ENCODE peak calls at places on chromosomes 12 and 14, in six cellular contexts. A, X, Y, B, W and Z are unnamed samples.
A peak's percentile ranks its signal among the peaks of the same experiment; 100 is the strongest.

GRCh38 chr12:117774986-117775775 is 193.6 kb downstream of the KSR2 start:
- DNase-seq in Y (no peak), X (no peak), W (no peak), A (no peak), B (no peak), Z (no peak)

GRCh38 chr14:51848120-51848519 is 12.3 kb upstream of the GNG2 start:
- DNase-seq in W (no peak), X (no peak), Y (no peak), B (no peak), A (no peak), Z (no peak)

GRCh38 chr12:26226629-26227375 is 31.4 kb downstream of the SSPN start:
- DNase-seq in Y (no peak), B (no peak), X (peak; percentile 66), W (peak; percentile 44), A (peak; percentile 81), Z (peak; percentile 9)

GRCh38 chr14:106277503-106277902 is 751.1 kb downstream of the TMEM121 start:
- DNase-seq in W (no peak), X (no peak), B (no peak), A (no peak), Y (no peak), Z (no peak)

GRCh38 chr14:105500726-105501101 is 9.7 kb downstream of the TEDC1 start:
- DNase-seq in Y (peak; percentile 3), B (no peak), W (no peak), X (peak; percentile 61), A (no peak), Z (no peak)

GRCh38 chr14:57464013-57464730 is 29.5 kb downstream of the CCDC198 start:
- DNase-seq in B (no peak), A (no peak), W (no peak), X (no peak), Y (no peak), Z (no peak)

GRCh38 chr12:55955344-55955743 is 10.5 kb downstream of the PMEL start:
- DNase-seq in A (no peak), W (no peak), B (peak; percentile 40), X (no peak), Y (no peak), Z (no peak)

GRCh38 chr12:58503731-58504520 is 416.4 kb downstream of the LRIG3 start:
- DNase-seq in X (no peak), A (no peak), Y (no peak), W (no peak), B (no peak), Z (no peak)

GRCh38 chr14:83779266-83779665 is 1750.7 kb upstream of the FLRT2 start:
- DNase-seq in W (no peak), Y (no peak), B (no peak), A (no peak), X (no peak), Z (no peak)

GRCh38 chr12:115213538-115213961 is 529.6 kb upstream of the TBX3 start:
- DNase-seq in W (no peak), Y (no peak), A (no peak), X (no peak), B (no peak), Z (no peak)

GRCh38 chr14:61296707-61297502 is 15.8 kb upstream of the TMEM30B start:
- DNase-seq in X (no peak), Y (no peak), B (peak; percentile 77), W (no peak), A (no peak), Z (peak; percentile 15)

GRCh38 chr12:103423061-103423473 is 72.7 kb downstream of the C12orf42 start:
- DNase-seq in A (no peak), Y (no peak), X (no peak), B (no peak), W (no peak), Z (no peak)

GRCh38 chr12:69569236-69569635 is 16.0 kb upstream of the CCT2 start:
- DNase-seq in B (no peak), X (no peak), Y (no peak), W (no peak), A (no peak), Z (no peak)

GRCh38 chr14:58278177-58278576 is 20.2 kb upstream of the ARID4A start:
- DNase-seq in B (no peak), A (no peak), Y (no peak), X (no peak), W (no peak), Z (no peak)

GRCh38 chr14:21440857-21441256 is 15.1 kb downstream of the CHD8 start:
- DNase-seq in X (no peak), Y (no peak), A (no peak), B (no peak), W (no peak), Z (no peak)

GRCh38 chr14:55713496-55713895 is 133.5 kb downstream of the KTN1 start:
- DNase-seq in W (no peak), A (no peak), B (no peak), Y (no peak), X (no peak), Z (peak; percentile 17)

GRCh38 chr12:54215990-54216579 is 27.3 kb upstream of the SMUG1 start:
- DNase-seq in Y (no peak), X (no peak), B (peak; percentile 67), A (no peak), W (peak; percentile 57), Z (no peak)

GRCh38 chr12:79444089-79444488 is 246.7 kb downstream of the PAWR start:
- DNase-seq in X (no peak), Y (no peak), W (no peak), B (no peak), A (no peak), Z (no peak)

GRCh38 chr12:49901986-49902385 is 1.7 kb downstream of the FAIM2 start:
- DNase-seq in W (peak; percentile 4), Y (no peak), B (no peak), X (no peak), A (no peak), Z (no peak)

GRCh38 chr12:106704081-106704480 is 70.4 kb upstream of the RIC8B start:
- DNase-seq in Y (no peak), W (no peak), A (no peak), X (no peak), B (no peak), Z (no peak)

GRCh38 chr14:76386922-76387782 is 11.2 kb downstream of the ESRRB start:
- DNase-seq in X (peak; percentile 78), W (peak; percentile 21), B (peak; percentile 56), A (no peak), Y (peak; percentile 22), Z (peak; percentile 83)

DNA sequence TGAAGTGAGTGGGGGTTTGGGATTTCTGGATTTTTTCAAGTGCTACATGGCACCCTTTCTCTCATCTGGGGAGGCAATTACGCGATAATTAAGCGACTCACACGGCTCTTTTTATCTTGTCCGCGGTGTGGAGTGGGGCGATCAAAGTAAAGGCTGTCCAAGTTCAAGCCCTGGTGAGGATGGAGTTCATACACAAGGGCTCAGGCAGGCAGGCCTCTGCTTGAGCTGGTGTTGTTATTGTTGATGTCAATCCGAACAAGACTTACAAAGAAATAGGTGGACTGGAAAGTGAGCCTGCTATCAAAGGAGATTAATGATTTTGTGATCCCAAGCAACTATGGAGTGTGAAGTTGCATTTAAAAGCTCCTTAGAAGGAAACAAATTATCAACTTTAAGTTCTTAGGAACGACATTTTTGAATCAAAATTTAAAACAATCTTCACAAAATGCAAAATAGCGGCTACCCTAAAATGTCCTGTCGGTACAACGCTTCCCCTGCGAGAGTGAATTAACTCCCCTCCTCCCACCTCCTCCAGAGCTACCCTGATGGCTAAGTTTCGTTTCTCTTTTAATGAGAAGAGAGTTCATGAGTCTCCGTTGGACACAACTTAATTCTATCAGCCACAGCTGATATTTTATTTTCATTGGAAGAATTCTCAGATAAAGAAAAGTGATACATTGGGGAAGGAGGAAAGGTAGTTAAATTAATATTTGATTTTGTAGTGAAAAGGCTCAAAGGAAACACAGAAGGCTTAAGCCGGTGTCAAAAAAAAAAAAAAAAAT is 5.9 kb downstream of the FOXA1 start:
- DNase-seq in X (no peak), Y (no peak), W (no peak), B (no peak), A (no peak), Z (peak; percentile 58)
- H3K27me3 ChIP-seq in X (peaks cover 99% of the 10 kb centered on the region), Y (peaks cover 58% of the 10 kb centered on the region), W (peaks cover 5% of the 10 kb centered on the region), B (peaks cover 49% of the 10 kb centered on the region), A (peaks cover 100% of the 10 kb centered on the region), Z (no peaks in the 10 kb centered on the region)

DNA sequence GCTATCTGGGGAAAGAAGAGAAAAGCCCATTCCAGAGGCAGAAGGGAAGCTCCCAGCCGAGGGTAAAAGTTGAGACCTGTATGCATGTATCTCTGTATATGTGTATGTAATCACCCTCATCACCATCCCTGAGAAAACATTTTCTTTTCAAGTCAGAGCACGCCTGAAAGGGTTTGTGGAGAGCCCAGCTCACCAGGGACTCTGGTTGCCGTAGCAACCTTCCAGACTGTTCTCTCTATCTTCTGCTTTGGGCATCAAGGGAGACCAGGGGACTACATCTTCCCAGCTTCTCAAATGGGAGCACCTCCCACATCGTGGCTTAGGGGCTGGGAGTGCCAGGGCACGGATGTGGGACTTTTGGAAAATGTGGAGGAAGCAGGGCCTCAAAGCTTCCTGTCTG is 93.5 kb downstream of the GALNT8 start:
- DNase-seq in Y (no peak), B (no peak), X (no peak), A (no peak), W (no peak), Z (no peak)
- H3K27me3 ChIP-seq in Y (peaks cover 19% of the 10 kb centered on the region), B (no peaks in the 10 kb centered on the region), X (peaks cover 55% of the 10 kb centered on the region), A (peaks cover 80% of the 10 kb centered on the region), W (no peaks in the 10 kb centered on the region), Z (peaks cover 16% of the 10 kb centered on the region)

DNA sequence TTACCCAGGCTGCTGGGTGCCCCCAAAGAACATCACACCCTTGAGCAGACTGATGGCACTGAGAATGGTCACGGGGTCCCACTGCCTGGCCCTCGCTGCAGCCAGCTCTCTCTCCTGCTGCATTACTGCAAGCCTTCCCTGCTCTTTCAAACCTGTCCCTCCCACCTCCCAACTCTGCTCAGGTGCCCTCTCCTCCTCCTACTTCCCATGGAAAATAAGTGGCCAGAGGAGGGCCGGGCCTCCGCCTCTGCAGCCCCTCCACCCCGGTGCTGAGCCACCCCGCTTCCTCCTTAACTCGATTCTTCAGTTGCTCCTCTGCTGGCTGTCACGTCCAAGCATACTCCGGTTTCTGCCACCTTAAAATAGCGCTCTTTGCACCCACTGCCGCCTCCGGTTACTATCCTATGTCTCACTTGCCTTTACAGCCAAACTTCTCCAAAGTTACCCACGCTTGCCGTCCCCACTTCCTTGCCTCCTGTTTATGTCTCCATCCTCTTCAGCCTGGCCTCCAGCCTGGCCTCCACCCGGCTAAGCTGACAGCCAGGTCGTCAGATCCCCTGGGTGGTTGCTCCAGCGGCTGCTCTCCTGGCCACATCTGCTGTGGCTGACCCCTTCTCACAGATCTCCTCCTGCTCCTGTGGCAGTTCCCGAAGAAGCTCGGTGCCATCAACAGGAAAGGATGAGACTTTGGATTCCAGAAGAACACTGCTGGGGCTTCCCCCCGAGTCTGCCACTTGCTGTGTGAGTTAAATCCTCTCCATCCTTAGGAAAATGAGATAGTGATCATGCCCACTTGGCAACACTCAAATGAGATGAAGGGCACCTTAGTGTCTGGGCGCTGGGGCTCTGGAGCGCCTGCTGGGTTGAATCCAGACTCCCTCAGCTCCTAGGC is 7.7 kb downstream of the SMIM41 start:
- DNase-seq in A (no peak), Y (no peak), W (no peak), B (no peak), X (no peak), Z (no peak)
- H3K27me3 ChIP-seq in A (peaks cover 45% of the 10 kb centered on the region), Y (no peaks in the 10 kb centered on the region), W (no peaks in the 10 kb centered on the region), B (peaks cover 9% of the 10 kb centered on the region), X (peaks cover 57% of the 10 kb centered on the region), Z (peaks cover 58% of the 10 kb centered on the region)

DNA sequence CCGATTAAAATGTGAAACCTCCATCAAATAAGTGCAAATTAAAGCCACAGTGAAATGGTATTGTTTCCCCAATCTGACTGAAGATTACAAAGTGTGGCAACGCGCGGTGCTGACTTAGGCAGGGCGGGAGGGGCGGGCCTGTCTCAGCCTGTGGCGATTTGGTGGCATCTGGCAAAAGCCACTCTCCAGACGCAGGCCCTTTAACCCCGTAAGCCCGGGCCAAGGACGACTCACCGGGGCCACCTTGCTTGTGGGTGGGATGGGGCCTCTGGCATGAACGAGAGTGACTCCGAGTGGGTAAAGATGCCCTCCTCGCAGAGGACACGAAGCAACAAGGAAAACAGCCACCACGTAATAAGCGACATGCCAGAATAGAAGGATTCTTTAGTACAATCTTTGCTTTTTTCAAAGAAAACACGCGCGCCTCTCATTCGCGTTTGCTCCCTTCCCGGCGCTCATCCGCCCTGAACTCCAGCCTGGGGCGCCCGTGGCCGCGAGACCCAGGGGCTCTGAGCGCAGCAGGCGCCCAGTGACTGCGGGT is 809 bp downstream of the DEGS2 start:
- DNase-seq in B (no peak), Y (no peak), A (no peak), X (no peak), W (no peak), Z (no peak)
- H3K27me3 ChIP-seq in B (peaks cover 10% of the 10 kb centered on the region), Y (peaks cover 14% of the 10 kb centered on the region), A (peaks cover 34% of the 10 kb centered on the region), X (peaks cover 67% of the 10 kb centered on the region), W (peaks cover 10% of the 10 kb centered on the region), Z (no peaks in the 10 kb centered on the region)